ENCODE peak calls at places on chromosomes 16 and 17, in six cellular contexts. J, D, X, G, L and O are unnamed samples.

GRCh38 chr16:57213462-57213861 is 27.3 kb downstream of the RSPRY1 start:
- DNase-seq in J (no peak), D (no peak), X (no peak), G (no peak), L (no peak), O (no peak)

GRCh38 chr16:85569615-85570212 is 43.4 kb upstream of the GSE1 start:
- DNase-seq in J (no peak), D (no peak), X (no peak), G (peak; percentile 66), L (peak; percentile 64), O (no peak)

GRCh38 chr16:8795096-8795495 is 2.3 kb downstream of the TMEM186 start:
- DNase-seq in J (no peak), D (no peak), X (no peak), G (no peak), L (no peak), O (no peak)

GRCh38 chr17:60604686-60605334 is 4.8 kb downstream of the PPM1D start:
- DNase-seq in J (no peak), D (peak; percentile 11), X (no peak), G (no peak), L (no peak), O (peak; percentile 86)

GRCh38 chr16:1823821-1824220 is 2.8 kb downstream of the HAGH start:
- DNase-seq in J (no peak), D (no peak), X (no peak), G (peak; percentile 71), L (no peak), O (no peak)

GRCh38 chr17:67058036-67058435 is 13.7 kb downstream of the CACNG1 start:
- DNase-seq in J (no peak), D (no peak), X (no peak), G (no peak), L (no peak), O (no peak)

GRCh38 chr16:81376880-81377279 is 62.1 kb downstream of the GAN start:
- DNase-seq in J (no peak), D (no peak), X (no peak), G (no peak), L (no peak), O (no peak)

GRCh38 chr17:76586741-76587487 is 1.3 kb upstream of the ST6GALNAC2 start:
- DNase-seq in J (no peak), D (no peak), X (no peak), G (peak; percentile 67), L (no peak), O (no peak)

GRCh38 chr16:86824751-86825310 is 246.5 kb downstream of the FOXL1 start:
- DNase-seq in J (no peak), D (no peak), X (no peak), G (peak; percentile 22), L (no peak), O (no peak)

GRCh38 chr16:25925466-25925865 is 233.7 kb downstream of the HS3ST4 start:
- DNase-seq in J (no peak), D (no peak), X (no peak), G (no peak), L (no peak), O (no peak)

GRCh38 chr16:53707671-53708070 is 3.7 kb downstream of the FTO start:
- DNase-seq in J (no peak), D (no peak), X (no peak), G (no peak), L (no peak), O (no peak)
- H3K4me3 ChIP-seq in J (no peak overlapping the region), D (no peak overlapping the region), X (no peak overlapping the region), G (no peak overlapping the region), L (no peak overlapping the region), O (no peak overlapping the region)

DNA sequence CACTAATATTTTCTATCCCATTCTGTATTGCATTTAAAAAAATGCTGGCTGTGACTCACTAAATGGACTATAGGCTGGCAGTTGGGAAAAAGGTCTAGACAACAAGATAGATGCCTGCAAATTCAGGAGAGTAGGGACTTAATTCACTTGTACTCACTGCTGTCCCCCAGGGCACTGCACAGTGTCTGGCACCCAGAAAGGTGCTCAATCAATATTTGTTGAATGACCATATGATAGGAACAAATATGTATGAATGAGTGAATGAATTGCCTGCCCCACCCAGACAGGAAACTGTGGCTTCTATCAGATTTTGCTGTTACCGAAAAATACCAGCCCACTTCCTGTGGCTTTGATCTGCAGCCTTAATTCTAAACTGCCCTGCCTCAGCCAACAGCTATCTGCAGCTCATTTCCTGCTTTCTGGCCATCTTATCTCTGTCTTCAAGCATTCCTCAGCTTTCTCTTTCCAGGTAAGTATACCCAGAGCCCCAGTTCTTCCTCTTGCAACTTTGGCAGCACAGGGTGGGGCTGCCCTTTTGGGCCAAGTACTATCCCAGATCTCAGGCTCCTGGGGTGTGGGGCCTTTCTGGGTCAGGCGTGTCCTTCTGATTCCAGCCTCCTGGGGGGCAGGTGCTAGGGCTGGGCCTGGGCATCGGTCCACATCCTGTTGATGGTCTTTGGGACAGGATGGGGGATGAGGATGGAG is 15.3 kb upstream of the TNS4 start:
- DNase-seq in J (no peak), D (no peak), X (peak; percentile 43), G (no peak), L (peak; percentile 28), O (no peak)
- H3K27me3 ChIP-seq in J (peaks cover 5% of the 10 kb centered on the region), D (no peaks in the 10 kb centered on the region), X (no peaks in the 10 kb centered on the region), G (no peaks in the 10 kb centered on the region), L (no peaks in the 10 kb centered on the region), O (no peaks in the 10 kb centered on the region)

GRCh38 chr17:57945999-57946797 is 9.0 kb downstream of the CUEDC1 start:
- DNase-seq in J (no peak), D (no peak), X (no peak), G (peak; percentile 59), L (no peak), O (no peak)
- H3K4me3 ChIP-seq in J (peak overlapping the region; percentile 62), D (peak overlapping the region; percentile 35), X (peak overlapping the region; percentile 34), G (no peak overlapping the region), L (peak overlapping the region; percentile 13), O (peak overlapping the region; percentile 37)

GRCh38 chr17:8060274-8060673 is 21.4 kb downstream of the ALOX15B start:
- DNase-seq in J (no peak), D (peak; percentile 66), X (no peak), G (peak; percentile 91), L (no peak), O (no peak)
- H3K27me3 ChIP-seq in J (peaks cover 67% of the 10 kb centered on the region), D (peaks cover 95% of the 10 kb centered on the region), X (peaks cover 43% of the 10 kb centered on the region), G (peaks cover 74% of the 10 kb centered on the region), L (peaks cover 80% of the 10 kb centered on the region), O (peaks cover 8% of the 10 kb centered on the region)

GRCh38 chr17:80024206-80024972 is 11.3 kb downstream of the TBC1D16 start:
- DNase-seq in J (no peak), D (no peak), X (no peak), G (no peak), L (no peak), O (no peak)

GRCh38 chr17:80025140-80025539 is 10.5 kb downstream of the TBC1D16 start:
- DNase-seq in J (peak; percentile 37), D (no peak), X (peak; percentile 84), G (peak; percentile 63), L (no peak), O (no peak)

GRCh38 chr17:80021600-80021999 is 14.1 kb downstream of the TBC1D16 start:
- DNase-seq in J (no peak), D (no peak), X (no peak), G (no peak), L (no peak), O (no peak)

GRCh38 chr17:80025796-80026195 is 9.9 kb downstream of the TBC1D16 start:
- DNase-seq in J (no peak), D (no peak), X (no peak), G (no peak), L (no peak), O (no peak)

GRCh38 chr17:80023261-80024205 is 12.1 kb downstream of the TBC1D16 start:
- DNase-seq in J (peak; percentile 55), D (no peak), X (no peak), G (peak; percentile 72), L (no peak), O (no peak)
- H3K4me3 ChIP-seq in J (peak overlapping the region; percentile 28), D (no peak overlapping the region), X (peak overlapping the region; percentile 8), G (no peak overlapping the region), L (no peak overlapping the region), O (peak overlapping the region; percentile 52)

GRCh38 chr16:31485571-31485970 is 2.6 kb downstream of the SLC5A2 start:
- DNase-seq in J (no peak), D (no peak), X (no peak), G (no peak), L (no peak), O (no peak)
- H3K27me3 ChIP-seq in J (peaks cover 12% of the 10 kb centered on the region), D (peaks cover 27% of the 10 kb centered on the region), X (peaks cover 3% of the 10 kb centered on the region), G (peaks cover 80% of the 10 kb centered on the region), L (peaks cover 19% of the 10 kb centered on the region), O (no peaks in the 10 kb centered on the region)

GRCh38 chr17:2395258-2396170 is 5.3 kb downstream of the MNT start:
- DNase-seq in J (peak; percentile 51), D (no peak), X (no peak), G (no peak), L (peak; percentile 82), O (no peak)
- H3K4me3 ChIP-seq in J (peak overlapping the region; percentile 59), D (no peak overlapping the region), X (no peak overlapping the region), G (peak overlapping the region; percentile 83), L (no peak overlapping the region), O (no peak overlapping the region)

DNA sequence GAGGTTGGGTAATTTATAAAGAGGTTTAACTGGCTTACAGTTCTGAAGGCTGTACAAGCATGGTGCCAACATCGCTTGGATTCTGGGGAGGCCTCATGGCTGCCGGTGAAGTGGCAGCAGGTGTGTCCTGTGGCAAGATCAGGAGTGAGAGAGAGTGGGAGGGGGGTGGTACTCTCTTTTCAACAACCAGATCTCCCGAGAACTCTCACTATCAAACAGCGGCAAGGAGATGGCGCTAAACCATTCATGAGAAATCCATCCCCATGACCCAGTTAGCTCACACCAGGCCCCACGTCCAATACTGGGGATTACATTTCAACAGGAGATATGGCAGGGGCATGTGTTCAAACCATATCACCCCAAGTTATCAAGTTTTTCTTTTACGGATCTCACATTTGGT is 44.0 kb upstream of the CBX4 start:
- DNase-seq in J (no peak), D (no peak), X (no peak), G (no peak), L (no peak), O (no peak)
- H3K27me3 ChIP-seq in J (peaks cover 31% of the 10 kb centered on the region), D (peaks cover 90% of the 10 kb centered on the region), X (peaks cover 13% of the 10 kb centered on the region), G (no peaks in the 10 kb centered on the region), L (peaks cover 16% of the 10 kb centered on the region), O (no peaks in the 10 kb centered on the region)